ENCODE peak calls at places on chromosomes 2 and 18, in six cellular contexts. P is thyroid gland, V is cardiac fibroblast, O is endodermal cell, F is AG09309, K is Peyer's patch. L is an unnamed sample.

GRCh38 chr2:203664029-203664755 is 42.2 kb upstream of the CD28 start:
- DNase-seq in P (peak), V (no peak), O (no peak), F (no peak), K (no peak), L (no peak)

GRCh38 chr2:189865836-189866235 is 81.6 kb downstream of the PMS1 start:
- DNase-seq in P (no peak), V (peak), O (no peak), F (no peak), K (no peak), L (no peak)

GRCh38 chr2:28619213-28620196 is 123.6 kb downstream of the PLB1 start:
- DNase-seq in P (no peak), V (no peak), O (no peak), F (no peak), K (no peak), L (no peak)

GRCh38 chr2:175684466-175684865 is 317.6 kb downstream of the LNPK start:
- DNase-seq in P (no peak), V (no peak), O (peak), F (no peak), K (no peak), L (no peak)

GRCh38 chr2:239184968-239185903 is 215.6 kb downstream of the HDAC4 start:
- DNase-seq in P (peak), V (no peak), O (peak), F (no peak), K (peak), L (no peak)

GRCh38 chr18:21141678-21142422 is 30.2 kb upstream of the ROCK1 start:
- DNase-seq in P (no peak), V (peak), O (no peak), F (no peak), K (no peak), L (peak)

GRCh38 chr2:123738643-123739042 is 286.4 kb upstream of the CNTNAP5 start:
- DNase-seq in P (no peak), V (peak), O (no peak), F (no peak), K (no peak), L (peak)

GRCh38 chr2:26666671-26667070 is 25.5 kb upstream of the CIB4 start:
- DNase-seq in P (no peak), V (no peak), O (peak), F (peak), K (no peak), L (no peak)

GRCh38 chr2:29347774-29348465 is 232.7 kb downstream of the CLIP4 start:
- DNase-seq in P (no peak), V (no peak), O (no peak), F (no peak), K (no peak), L (no peak)

GRCh38 chr2:102185347-102185746 is 1.5 kb upstream of the IL1RL2 start:
- DNase-seq in P (no peak), V (peak), O (no peak), F (no peak), K (no peak), L (peak)

GRCh38 chr2:115427436-115427835 is 985.0 kb downstream of the DPP10 start:
- DNase-seq in P (no peak), V (no peak), O (peak), F (no peak), K (no peak), L (no peak)

GRCh38 chr2:214035921-214036320 is 374.9 kb upstream of the VWC2L start:
- DNase-seq in P (no peak), V (no peak), O (no peak), F (no peak), K (no peak), L (no peak)

GRCh38 chr2:74597456-74597855 is 42.9 kb downstream of the DOK1 start:
- DNase-seq in P (no peak), V (no peak), O (no peak), F (no peak), K (no peak), L (no peak)

GRCh38 chr2:186422226-186422625 is 63.8 kb upstream of the ZC3H15 start:
- DNase-seq in P (no peak), V (peak), O (no peak), F (peak), K (no peak), L (peak)

GRCh38 chr2:228318218-228318617 is 136.7 kb upstream of the SPHKAP start:
- DNase-seq in P (no peak), V (peak), O (peak), F (no peak), K (no peak), L (peak)
- TF ChIP-seq CTCF in P (no peak), V (peak), O (peak), F (peak), K (no peak), L (peak)

GRCh38 chr18:76618721-76619120 is 123.7 kb upstream of the ZNF516 start:
- DNase-seq in P (no peak), V (no peak), O (no peak), F (no peak), K (no peak), L (no peak)

GRCh38 chr18:76620326-76620813 is 125.3 kb upstream of the ZNF516 start:
- DNase-seq in P (peak), V (peak), O (peak), F (peak), K (no peak), L (peak)

GRCh38 chr18:76621782-76622495 is 126.9 kb upstream of the ZNF516 start:
- DNase-seq in P (peak), V (peak), O (no peak), F (no peak), K (no peak), L (peak)

GRCh38 chr18:76621184-76621583 is 126.1 kb upstream of the ZNF516 start:
- DNase-seq in P (no peak), V (peak), O (no peak), F (no peak), K (no peak), L (peak)

GRCh38 chr18:76619342-76620315 is 124.6 kb upstream of the ZNF516 start:
- DNase-seq in P (peak), V (peak), O (peak), F (no peak), K (no peak), L (peak)
- H3K4me3 ChIP-seq in P (no peak), V (peak), O (no peak), F (peak), K (no peak), L (peak)

DNA sequence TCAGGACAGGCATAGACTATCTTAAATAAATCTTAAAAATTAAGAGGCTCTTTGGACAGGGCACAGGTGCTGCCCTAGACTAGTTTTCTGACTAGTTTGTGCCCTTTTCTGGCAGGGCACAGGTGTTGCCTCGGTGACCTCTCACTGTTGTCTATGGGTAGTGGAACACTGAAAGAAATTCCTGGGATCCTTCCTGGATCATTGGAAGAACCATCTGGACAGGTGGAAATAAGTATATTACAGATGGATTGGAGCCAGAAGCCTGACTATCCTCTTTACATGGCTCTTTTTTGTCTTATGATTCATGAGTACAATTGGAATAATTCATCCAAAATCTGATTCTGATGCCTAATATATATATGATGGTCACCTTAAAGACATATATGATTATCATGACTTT is 286.6 kb downstream of the RIT2 start:
- DNase-seq in P (no peak), V (no peak), O (no peak), F (no peak), K (no peak), L (no peak)
- TF ChIP-seq CTCF in P (no peak), V (no peak), O (no peak), F (no peak), K (no peak), L (no peak)

GRCh38 chr2:86204458-86204857 is 5.2 kb downstream of the MRPL35 start:
- DNase-seq in P (no peak), V (no peak), O (no peak), F (no peak), K (no peak), L (no peak)

GRCh38 chr2:86203614-86204013 is 4.4 kb downstream of the MRPL35 start:
- DNase-seq in P (no peak), V (no peak), O (no peak), F (no peak), K (no peak), L (no peak)

GRCh38 chr2:86202702-86203101 is 3.4 kb downstream of the MRPL35 start:
- DNase-seq in P (no peak), V (no peak), O (no peak), F (no peak), K (no peak), L (no peak)

GRCh38 chr2:86199834-86200177 is 549 bp downstream of the MRPL35 start:
- DNase-seq in P (no peak), V (no peak), O (no peak), F (no peak), K (no peak), L (no peak)

GRCh38 chr2:86201951-86202692 is 2.9 kb downstream of the MRPL35 start:
- DNase-seq in P (no peak), V (no peak), O (no peak), F (no peak), K (no peak), L (peak)
- H3K4me3 ChIP-seq in P (no peak), V (no peak), O (peak), F (no peak), K (no peak), L (no peak)

GRCh38 chr2:177317857-177318256 is 53.3 kb upstream of the NFE2L2 start:
- DNase-seq in P (no peak), V (no peak), O (no peak), F (no peak), K (no peak), L (no peak)

GRCh38 chr2:177315303-177315887 is 50.9 kb upstream of the NFE2L2 start:
- DNase-seq in P (peak), V (no peak), O (peak), F (no peak), K (no peak), L (no peak)

GRCh38 chr2:177316756-177317155 is 52.2 kb upstream of the NFE2L2 start:
- DNase-seq in P (no peak), V (no peak), O (no peak), F (no peak), K (no peak), L (no peak)

GRCh38 chr2:177318613-177319012 is 54.1 kb upstream of the NFE2L2 start:
- DNase-seq in P (no peak), V (no peak), O (no peak), F (no peak), K (no peak), L (no peak)

DNA sequence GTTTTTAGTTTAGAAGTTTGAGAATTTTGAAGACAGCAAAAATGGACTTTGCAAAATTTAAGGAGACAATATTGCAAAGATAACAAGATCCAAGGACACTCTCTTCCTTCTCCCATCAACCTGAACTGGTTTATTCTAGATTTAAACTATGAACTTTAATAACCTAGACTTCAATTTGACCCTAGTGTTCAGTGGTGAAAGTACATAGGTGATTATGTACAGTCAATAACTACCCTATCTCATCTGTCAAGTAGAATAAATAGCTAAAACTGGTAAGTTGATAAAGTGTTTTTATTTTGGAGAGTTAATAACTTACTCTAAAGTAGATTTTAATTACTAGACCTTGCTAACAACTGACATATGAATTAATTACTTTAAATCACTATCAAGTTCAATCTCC is 52.9 kb upstream of the NFE2L2 start:
- DNase-seq in P (no peak), V (no peak), O (no peak), F (no peak), K (no peak), L (no peak)
- TF ChIP-seq CTCF in P (no peak), V (no peak), O (no peak), F (no peak), K (no peak), L (no peak)

GRCh38 chr2:121408641-121409040 is 122.0 kb upstream of the RNU4ATAC start:
- DNase-seq in P (no peak), V (peak), O (no peak), F (no peak), K (no peak), L (no peak)
- H3K4me3 ChIP-seq in P (no peak), V (no peak), O (no peak), F (no peak), K (no peak), L (no peak)

GRCh38 chr2:216222650-216223352 is 113.7 kb downstream of the XRCC5 start:
- DNase-seq in P (no peak), V (peak), O (peak), F (no peak), K (no peak), L (peak)
- TF ChIP-seq CTCF in P (peak), V (peak), O (peak), F (peak), K (no peak), L (peak)

GRCh38 chr2:133424876-133425275 is 143.4 kb downstream of the NCKAP5 start:
- DNase-seq in P (no peak), V (peak), O (no peak), F (no peak), K (no peak), L (no peak)

GRCh38 chr2:133420748-133421147 is 147.5 kb downstream of the NCKAP5 start:
- DNase-seq in P (no peak), V (no peak), O (no peak), F (no peak), K (no peak), L (no peak)

GRCh38 chr2:133418671-133419070 is 149.6 kb downstream of the NCKAP5 start:
- DNase-seq in P (no peak), V (no peak), O (no peak), F (no peak), K (no peak), L (peak)

GRCh38 chr2:133421516-133422324 is 146.5 kb downstream of the NCKAP5 start:
- DNase-seq in P (no peak), V (no peak), O (peak), F (no peak), K (peak), L (no peak)

GRCh38 chr2:133422946-133423345 is 145.3 kb downstream of the NCKAP5 start:
- DNase-seq in P (no peak), V (peak), O (peak), F (peak), K (no peak), L (peak)
- H3K4me3 ChIP-seq in P (no peak), V (no peak), O (no peak), F (no peak), K (no peak), L (no peak)

L was measured in fibroblast of villous mesenchyme.